ENCODE peak calls at places on chromosomes 16 and 17, in ten cellular contexts. T is RWPE2, J is cardiac fibroblast, U is GM06990, B is fibroblast of mammary gland, E is bronchial epithelial cell, Y is AG10803, H is A549, S is left ventricle myocardium inferior, Q is AG04450. P is an unnamed sample.

GRCh38 chr17:42562845-42563509 is 1.0 kb downstream of the COASY start:
- DNase-seq in T (no peak), J (peak; percentile 42), U (no peak), B (peak; percentile 47), E (no peak), Y (peak; percentile 25), H (no peak), S (no peak), Q (no peak), P (no peak)

GRCh38 chr16:85329059-85329812 is 217.0 kb upstream of the CIBAR2 start:
- DNase-seq in T (no peak), J (no peak), U (no peak), B (no peak), E (no peak), Y (no peak), H (no peak), S (no peak), Q (no peak), P (no peak)

GRCh38 chr16:30953511-30954124 is 3.9 kb upstream of the SETD1A start:
- DNase-seq in T (no peak), J (peak; percentile 79), U (peak; percentile 59), B (peak; percentile 80), E (peak; percentile 48), Y (peak; percentile 67), H (peak; percentile 86), S (no peak), Q (no peak), P (peak; percentile 83)

GRCh38 chr16:51357839-51358238 is 206.8 kb upstream of the SALL1 start:
- DNase-seq in T (no peak), J (no peak), U (no peak), B (no peak), E (no peak), Y (no peak), H (no peak), S (no peak), Q (no peak), P (no peak)

GRCh38 chr17:43356999-43357398 is 41.8 kb upstream of the ARL4D start:
- DNase-seq in T (peak; percentile 85), J (peak; percentile 92), U (no peak), B (peak; percentile 95), E (peak; percentile 93), Y (peak; percentile 84), H (peak; percentile 79), S (no peak), Q (peak; percentile 76), P (no peak)

GRCh38 chr16:4892356-4893102 is 44.4 kb downstream of the PPL start:
- DNase-seq in T (no peak), J (peak; percentile 27), U (no peak), B (peak; percentile 26), E (no peak), Y (peak; percentile 23), H (no peak), S (peak; percentile 65), Q (no peak), P (no peak)

GRCh38 chr16:24054649-24055560 is 201.2 kb upstream of the CACNG3 start:
- DNase-seq in T (no peak), J (no peak), U (no peak), B (no peak), E (no peak), Y (no peak), H (no peak), S (no peak), Q (no peak), P (no peak)

GRCh38 chr17:57874434-57875108 is 24.7 kb upstream of the MRPS23 start:
- DNase-seq in T (peak; percentile 80), J (peak; percentile 88), U (no peak), B (peak; percentile 95), E (peak; percentile 48), Y (peak; percentile 94), H (no peak), S (peak; percentile 76), Q (peak; percentile 87), P (peak; percentile 81)

GRCh38 chr16:78523212-78523995 is 423.9 kb downstream of the WWOX start:
- DNase-seq in T (no peak), J (no peak), U (no peak), B (no peak), E (no peak), Y (no peak), H (no peak), S (no peak), Q (no peak), P (no peak)

GRCh38 chr17:39791296-39791992 is 53.7 kb downstream of the GRB7 start:
- DNase-seq in T (no peak), J (no peak), U (no peak), B (no peak), E (no peak), Y (no peak), H (no peak), S (no peak), Q (no peak), P (no peak)

DNA sequence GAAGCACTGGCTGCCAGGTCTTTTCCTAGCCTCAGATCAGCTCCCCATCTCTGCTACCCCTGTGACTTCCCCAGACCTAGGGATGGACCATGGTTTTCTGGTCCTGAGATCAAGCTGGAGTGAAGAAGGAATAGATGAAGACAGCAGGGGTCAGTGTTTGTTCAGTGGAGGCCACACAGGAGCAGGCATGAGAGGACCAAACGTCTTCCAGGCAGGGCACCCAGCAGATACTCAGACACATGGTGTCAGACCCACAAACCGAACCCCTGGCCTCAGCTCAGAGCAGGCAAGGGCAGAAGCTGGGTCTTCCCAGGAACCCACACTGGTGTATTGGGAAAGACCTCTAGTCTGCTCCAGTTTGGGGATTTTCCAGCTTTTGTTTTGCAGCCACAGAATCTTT is 189.7 kb downstream of the IRX5 start:
- DNase-seq in T (no peak), J (no peak), U (no peak), B (no peak), E (peak; percentile 1), Y (peak; percentile 57), H (peak; percentile 7), S (no peak), Q (no peak), P (peak; percentile 42)
- TF ChIP-seq CTCF in T (peak; percentile 10), J (no peak), U (no peak), B (no peak), E (no peak), Y (peak; percentile 49), H (no peak), S (no peak), Q (no peak), P (no peak)

GRCh38 chr17:28861393-28862203 is 6.8 kb downstream of the ERAL1 start:
- DNase-seq in T (no peak), J (no peak), U (no peak), B (no peak), E (no peak), Y (no peak), H (no peak), S (no peak), Q (no peak), P (no peak)
- TF ChIP-seq CTCF in T (no peak), J (no peak), U (no peak), B (no peak), E (no peak), Y (no peak), H (no peak), S (no peak), Q (no peak), P (no peak)

GRCh38 chr17:8095361-8095760 is 7.8 kb upstream of the ALOX12B start:
- DNase-seq in T (no peak), J (no peak), U (no peak), B (no peak), E (no peak), Y (no peak), H (no peak), S (no peak), Q (no peak), P (no peak)
- TF ChIP-seq CTCF in T (no peak), J (no peak), U (no peak), B (no peak), E (no peak), Y (no peak), H (no peak), S (no peak), Q (peak; percentile 10), P (no peak)

DNA sequence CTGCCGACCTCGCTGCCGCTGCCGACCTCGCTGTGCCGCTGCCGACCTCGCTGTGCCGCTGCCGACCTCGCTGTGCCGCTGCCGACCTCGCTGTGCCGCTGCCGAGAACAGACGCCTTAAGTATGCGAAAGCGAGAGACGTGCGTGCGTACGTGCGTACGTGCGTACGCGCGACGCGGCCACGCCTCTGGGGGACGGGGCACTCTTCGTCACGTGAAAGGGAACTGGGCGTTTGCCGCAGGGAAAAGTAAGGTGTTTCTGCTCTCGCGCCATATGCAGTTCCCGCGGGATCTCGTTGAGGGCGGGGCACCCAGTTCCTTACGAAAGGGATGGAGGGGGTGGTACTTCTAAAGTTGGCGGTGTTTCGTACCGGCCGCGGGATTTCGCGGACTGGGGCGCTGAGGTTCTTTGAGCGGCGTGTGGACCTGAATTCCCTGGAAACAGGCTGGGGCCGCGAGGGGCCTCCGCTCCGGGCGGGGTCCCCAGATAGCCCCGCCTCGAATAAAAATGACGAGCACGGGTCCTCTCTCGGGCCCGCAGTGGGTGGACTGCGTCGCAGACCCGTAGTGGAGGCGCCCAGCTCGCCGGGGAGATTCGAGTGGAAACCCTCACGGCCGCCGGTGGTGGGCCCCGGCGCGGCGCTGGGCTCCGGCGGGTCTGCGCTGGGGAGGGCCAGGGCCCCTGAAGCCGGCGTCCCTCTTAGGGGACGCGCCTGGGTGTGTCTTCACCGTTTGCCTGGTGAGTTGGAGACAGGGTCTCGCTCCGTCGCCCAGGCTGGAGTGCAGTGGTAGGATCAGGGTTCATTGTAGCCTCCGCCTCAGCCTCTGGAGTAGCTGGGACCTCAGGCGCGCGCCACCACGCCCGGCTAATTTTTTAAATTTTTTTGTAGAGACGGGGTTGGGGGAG is at the start of gene EIF4A3:
- DNase-seq in T (peak; percentile 97), J (peak; percentile 99), U (peak; percentile 100), B (peak; percentile 98), E (peak; percentile 96), Y (peak; percentile 99), H (peak; percentile 100), S (peak; percentile 99), Q (peak; percentile 98), P (peak; percentile 93)
- TF ChIP-seq CTCF in T (no peak), J (no peak), U (no peak), B (no peak), E (no peak), Y (no peak), H (no peak), S (peak; percentile 8), Q (no peak), P (no peak)

GRCh38 chr17:76395980-76396379 is 11.6 kb downstream of the SPHK1 start:
- DNase-seq in T (no peak), J (no peak), U (no peak), B (no peak), E (no peak), Y (no peak), H (no peak), S (no peak), Q (no peak), P (no peak)
- TF ChIP-seq CTCF in T (no peak), J (no peak), U (no peak), B (no peak), E (no peak), Y (no peak), H (no peak), S (no peak), Q (no peak), P (no peak)

GRCh38 chr17:38559025-38559879 is 46.5 kb downstream of the SRCIN1 start:
- DNase-seq in T (peak; percentile 98), J (peak; percentile 49), U (peak; percentile 89), B (peak; percentile 74), E (peak; percentile 89), Y (peak; percentile 24), H (peak; percentile 96), S (peak; percentile 76), Q (no peak), P (peak; percentile 56)
- TF ChIP-seq CTCF in T (no peak), J (no peak), U (peak; percentile 42), B (no peak), E (peak; percentile 30), Y (no peak), H (peak; percentile 25), S (no peak), Q (no peak), P (no peak)